ENCODE peak calls at places on chromosome 18, in four cellular contexts. X, A, C and O are unnamed samples.

GRCh38 chr18:63515279-63515678 is 26.9 kb upstream of the SERPINB12 start:
- DNase-seq in X (no peak), A (no peak), C (no peak), O (no peak)

GRCh38 chr18:79493801-79494211 is 98.1 kb downstream of the NFATC1 start:
- DNase-seq in X (no peak), A (no peak), C (no peak), O (no peak)

GRCh38 chr18:9898792-9899549 is 13.2 kb downstream of the TXNDC2 start:
- DNase-seq in X (peak), A (no peak), C (no peak), O (no peak)

GRCh38 chr18:49876536-49876935 is 63.2 kb upstream of the ACAA2 start:
- DNase-seq in X (no peak), A (no peak), C (no peak), O (no peak)

GRCh38 chr18:76803814-76804213 is 18.5 kb upstream of the ZNF236 start:
- DNase-seq in X (peak), A (no peak), C (no peak), O (no peak)

GRCh38 chr18:62101236-62101635 is 85.6 kb downstream of the PIGN start:
- DNase-seq in X (no peak), A (no peak), C (no peak), O (no peak)

GRCh38 chr18:3603460-3604259 is 153.7 kb downstream of the TGIF1 start:
- DNase-seq in X (no peak), A (no peak), C (peak), O (peak)

GRCh38 chr18:77206676-77207370 is 42.8 kb upstream of the GALR1 start:
- DNase-seq in X (peak), A (peak), C (no peak), O (no peak)

GRCh38 chr18:44679912-44680270 is 797 bp upstream of the SETBP1 start:
- DNase-seq in X (no peak), A (peak), C (no peak), O (no peak)

GRCh38 chr18:58338961-58339722 is 289.7 kb downstream of the ALPK2 start:
- DNase-seq in X (no peak), A (no peak), C (no peak), O (no peak)

GRCh38 chr18:76821356-76821874 is 942 bp upstream of the ZNF236 start:
- DNase-seq in X (no peak), A (no peak), C (no peak), O (no peak)

GRCh38 chr18:58135170-58135569 is 91.1 kb downstream of the NEDD4L start:
- DNase-seq in X (no peak), A (no peak), C (no peak), O (peak)

GRCh38 chr18:44325903-44326650 is 354.6 kb upstream of the SETBP1 start:
- DNase-seq in X (no peak), A (peak), C (peak), O (peak)